ENCODE peak calls at places on chromosomes 7 and 10, in four cellular contexts. R is body of pancreas, V is A549, J is uterus. O is an unnamed sample.

GRCh38 chr10:6115824-6116350 is 27.1 kb downstream of the RBM17 start:
- DNase-seq in R (no peak), V (no peak), J (no peak), O (no peak)

GRCh38 chr7:38394703-38395102 is 121.3 kb upstream of the TARP start:
- DNase-seq in R (no peak), V (no peak), J (no peak), O (no peak)

GRCh38 chr7:44637788-44638594 is 31.6 kb downstream of the OGDH start:
- DNase-seq in R (no peak), V (peak), J (no peak), O (no peak)

GRCh38 chr7:156090988-156091387 is 278.7 kb upstream of the SHH start:
- DNase-seq in R (no peak), V (no peak), J (no peak), O (no peak)

GRCh38 chr10:78992333-78992732 is 76.4 kb upstream of the ZMIZ1 start:
- DNase-seq in R (no peak), V (no peak), J (no peak), O (no peak)

GRCh38 chr7:77540402-77540822 is 3.3 kb downstream of the PTPN12 start:
- DNase-seq in R (no peak), V (no peak), J (no peak), O (no peak)

GRCh38 chr7:81743665-81744064 is 26.2 kb downstream of the HGF start:
- DNase-seq in R (no peak), V (no peak), J (no peak), O (no peak)

GRCh38 chr7:154436560-154436959 is 384.4 kb downstream of the DPP6 start:
- DNase-seq in R (no peak), V (no peak), J (no peak), O (no peak)

GRCh38 chr10:19054289-19054688 is 5.7 kb downstream of the MALRD1 start:
- DNase-seq in R (no peak), V (no peak), J (no peak), O (no peak)

GRCh38 chr10:110651044-110651958 is 7.2 kb downstream of the RBM20 start:
- DNase-seq in R (no peak), V (no peak), J (no peak), O (no peak)

GRCh38 chr7:145009866-145010265 is 174.0 kb upstream of the TPK1 start:
- DNase-seq in R (no peak), V (no peak), J (no peak), O (no peak)

GRCh38 chr10:61993676-61994401 is 92.3 kb downstream of the ARID5B start:
- DNase-seq in R (no peak), V (no peak), J (no peak), O (no peak)

GRCh38 chr7:69256634-69257081 is 341.6 kb upstream of the AUTS2 start:
- DNase-seq in R (peak), V (peak), J (peak), O (no peak)

GRCh38 chr10:12720217-12720981 is 281.1 kb downstream of the CCDC3 start:
- DNase-seq in R (peak), V (peak), J (peak), O (no peak)

GRCh38 chr10:86172296-86172695 is 194.3 kb downstream of the GRID1 start:
- DNase-seq in R (no peak), V (no peak), J (no peak), O (no peak)

GRCh38 chr7:31850601-31851000 is 163.6 kb downstream of the PPP1R17 start:
- DNase-seq in R (no peak), V (no peak), J (no peak), O (no peak)

GRCh38 chr7:13742126-13742525 is 247.3 kb downstream of the ETV1 start:
- DNase-seq in R (no peak), V (no peak), J (no peak), O (no peak)

GRCh38 chr7:155230169-155230593 is 67.5 kb upstream of the INSIG1 start:
- DNase-seq in R (peak), V (peak), J (no peak), O (no peak)

GRCh38 chr7:16712916-16713315 is 40.6 kb upstream of the TSPAN13 start:
- DNase-seq in R (no peak), V (no peak), J (no peak), O (no peak)

GRCh38 chr10:79316671-79317431 is 30.4 kb upstream of the PPIF start:
- DNase-seq in R (no peak), V (peak), J (no peak), O (no peak)

GRCh38 chr7:53340220-53340619 is 304.8 kb downstream of the POM121L12 start:
- DNase-seq in R (no peak), V (no peak), J (no peak), O (no peak)

GRCh38 chr7:114047889-114048288 is 129.1 kb upstream of the PPP1R3A start:
- DNase-seq in R (no peak), V (no peak), J (no peak), O (no peak)

GRCh38 chr7:90759752-90760151 is 163.6 kb downstream of the CDK14 start:
- DNase-seq in R (no peak), V (no peak), J (no peak), O (no peak)

GRCh38 chr7:143384148-143384547 is 3.0 kb downstream of the ZYX start:
- DNase-seq in R (no peak), V (no peak), J (no peak), O (no peak)

GRCh38 chr7:38723327-38723726 is 92.2 kb upstream of the AMPH start:
- DNase-seq in R (no peak), V (no peak), J (no peak), O (no peak)

GRCh38 chr7:78090616-78091015 is 292.0 kb downstream of the PHTF2 start:
- DNase-seq in R (no peak), V (peak), J (no peak), O (no peak)

GRCh38 chr10:92760609-92761008 is 70.9 kb downstream of the HHEX start:
- DNase-seq in R (no peak), V (peak), J (no peak), O (no peak)

GRCh38 chr10:77393821-77394501 is 243.6 kb downstream of the KCNMA1 start:
- DNase-seq in R (no peak), V (no peak), J (no peak), O (no peak)

GRCh38 chr10:77350711-77351119 is 286.9 kb downstream of the KCNMA1 start:
- DNase-seq in R (peak), V (peak), J (peak), O (no peak)

GRCh38 chr7:27173412-27174076 is 576 bp downstream of the HOXA10 start:
- DNase-seq in R (peak), V (no peak), J (peak), O (no peak)

GRCh38 chr10:121232494-121232893 is 365.8 kb downstream of the FGFR2 start:
- DNase-seq in R (no peak), V (no peak), J (no peak), O (no peak)

DNA sequence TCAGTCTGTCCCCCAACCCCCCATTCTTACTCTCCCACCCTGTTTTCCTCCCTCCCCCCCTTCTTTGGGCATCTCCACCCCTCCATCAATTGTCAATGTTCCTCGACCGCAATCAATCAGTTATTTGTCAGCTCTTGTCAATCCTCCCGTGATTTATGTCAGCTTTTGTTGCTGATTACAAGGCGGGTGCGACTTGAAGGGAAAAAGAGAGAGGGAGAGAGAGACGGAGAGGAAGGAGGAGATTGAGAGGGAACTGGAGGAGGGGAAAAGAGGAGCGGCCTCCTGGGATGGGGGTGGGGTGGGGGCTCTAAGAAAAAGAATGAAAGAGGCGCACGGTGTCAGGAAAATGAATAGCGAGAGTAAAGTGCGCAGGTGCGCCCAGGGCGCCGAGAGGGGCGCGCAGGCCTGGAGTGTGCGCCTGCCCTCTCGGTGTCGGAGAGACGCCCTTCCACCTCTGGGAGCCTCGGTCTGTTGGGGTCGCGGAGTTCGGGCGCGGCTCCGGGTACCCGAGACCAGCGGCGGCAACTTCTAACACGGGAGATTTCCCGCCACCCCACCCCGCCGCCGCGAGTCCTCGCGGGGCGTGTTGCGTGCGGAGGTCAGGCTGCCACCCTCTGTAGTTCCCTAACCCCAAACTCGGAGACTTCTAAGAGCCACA is 1.1 kb upstream of the ZNF503 start:
- DNase-seq in R (peak), V (peak), J (peak), O (no peak)
- TF ChIP-seq POLR2A in R (peak), V (peak), J (peak), O (no peak)

GRCh38 chr10:4867520-4868356 is 41.7 kb downstream of the AKR1E2 start:
- DNase-seq in R (no peak), V (no peak), J (no peak), O (no peak)
- TF ChIP-seq POLR2A in R (no peak), V (no peak), J (no peak), O (no peak)

DNA sequence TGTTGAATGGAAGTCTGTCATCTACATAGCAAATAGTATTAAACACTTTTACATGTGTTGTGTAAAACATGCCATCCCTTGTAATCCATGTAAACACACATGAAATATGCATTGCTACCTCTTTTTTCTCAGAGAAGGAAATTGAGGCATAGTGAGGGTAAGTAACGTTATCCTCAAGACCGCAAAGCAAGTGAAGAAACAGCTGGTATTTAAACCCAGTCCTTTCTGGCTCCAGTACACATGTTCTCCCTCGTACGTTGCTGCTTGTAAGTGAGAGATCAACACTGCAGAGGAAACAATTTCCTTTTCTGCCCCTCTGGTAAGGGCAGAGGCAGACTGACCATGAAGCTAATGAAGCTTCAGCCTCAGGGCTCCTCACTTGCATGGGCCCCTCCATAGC is 28.5 kb downstream of the MAP3K8 start:
- DNase-seq in R (no peak), V (no peak), J (no peak), O (no peak)
- TF ChIP-seq POLR2A in R (no peak), V (no peak), J (no peak), O (no peak)

GRCh38 chr7:73978681-73979563 is 49.1 kb upstream of the ELN start:
- DNase-seq in R (peak), V (peak), J (peak), O (no peak)
- TF ChIP-seq POLR2A in R (peak), V (no peak), J (no peak), O (no peak)

DNA sequence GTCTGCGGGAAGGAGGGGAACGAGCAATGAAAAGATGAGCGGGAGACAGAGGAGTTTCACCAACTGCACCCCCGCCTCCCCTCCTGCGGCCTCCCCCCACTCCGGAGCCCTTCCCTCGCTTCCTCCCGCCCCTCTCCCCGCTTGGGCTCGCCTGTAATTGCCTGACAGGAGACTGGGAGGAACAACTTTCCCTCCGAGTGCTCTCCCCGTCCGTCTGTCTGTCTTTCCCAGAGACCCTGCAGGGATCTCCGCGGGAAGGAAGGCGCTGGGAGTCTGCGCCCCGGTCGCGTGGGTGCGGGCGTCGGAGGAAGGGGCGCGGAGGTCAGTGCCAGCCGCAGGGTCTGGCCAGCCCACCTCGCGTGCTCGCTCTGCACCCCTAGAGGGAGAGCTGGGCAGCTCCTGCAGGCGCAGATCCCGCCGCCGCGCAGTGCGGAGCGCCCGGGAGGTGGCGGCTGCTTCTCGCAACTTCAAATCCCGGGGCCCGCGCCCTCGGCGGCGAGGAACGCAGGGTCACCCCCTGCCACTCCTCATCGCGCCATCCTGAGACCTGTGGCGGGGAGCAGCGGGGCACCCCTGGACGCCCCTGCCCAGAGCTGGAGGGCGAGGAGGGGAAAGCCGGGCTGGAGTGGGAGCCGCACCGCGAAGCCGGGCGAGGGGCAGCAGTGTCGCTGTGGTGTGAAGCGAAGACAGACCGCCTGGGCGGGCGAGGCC is 527 bp upstream of the NRP1 start:
- DNase-seq in R (peak), V (peak), J (peak), O (no peak)
- TF ChIP-seq POLR2A in R (peak), V (peak), J (peak), O (no peak)

DNA sequence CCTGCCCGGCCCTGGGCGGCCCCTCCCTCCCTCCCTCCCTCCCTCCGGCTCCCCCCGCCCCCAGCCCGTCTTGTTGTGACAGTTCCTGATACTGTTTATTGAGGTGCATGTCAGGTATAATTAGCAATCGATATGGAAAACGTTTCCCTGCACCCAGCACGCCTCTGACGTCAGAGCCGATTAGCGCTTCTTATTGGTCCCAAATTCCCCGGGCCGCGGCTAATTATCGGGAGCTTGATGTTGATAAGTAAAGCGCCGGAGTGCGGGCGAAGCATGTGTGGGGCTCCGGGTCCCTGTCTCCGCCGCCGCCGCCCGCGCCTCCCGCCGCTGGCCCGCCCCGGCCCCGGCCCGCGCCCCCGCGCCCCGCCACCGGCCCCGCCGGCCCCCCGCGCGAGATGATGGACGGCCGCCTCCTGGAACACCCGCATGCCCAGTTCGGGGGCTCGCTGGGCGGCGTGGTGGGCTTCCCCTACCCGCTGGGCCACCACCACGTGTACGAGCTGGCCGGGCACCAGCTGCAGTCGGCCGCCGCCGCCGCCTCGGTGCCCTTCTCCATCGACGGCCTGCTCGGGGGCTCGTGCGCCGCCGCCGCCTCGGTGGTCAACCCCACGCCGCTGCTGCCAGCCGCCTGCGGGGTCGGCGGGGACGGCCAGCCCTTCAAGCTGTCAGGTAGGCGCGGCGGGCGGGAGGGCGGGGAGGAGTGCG is at the start of gene UNCX:
- DNase-seq in R (no peak), V (no peak), J (no peak), O (no peak)
- TF ChIP-seq POLR2A in R (no peak), V (no peak), J (no peak), O (no peak)

DNA sequence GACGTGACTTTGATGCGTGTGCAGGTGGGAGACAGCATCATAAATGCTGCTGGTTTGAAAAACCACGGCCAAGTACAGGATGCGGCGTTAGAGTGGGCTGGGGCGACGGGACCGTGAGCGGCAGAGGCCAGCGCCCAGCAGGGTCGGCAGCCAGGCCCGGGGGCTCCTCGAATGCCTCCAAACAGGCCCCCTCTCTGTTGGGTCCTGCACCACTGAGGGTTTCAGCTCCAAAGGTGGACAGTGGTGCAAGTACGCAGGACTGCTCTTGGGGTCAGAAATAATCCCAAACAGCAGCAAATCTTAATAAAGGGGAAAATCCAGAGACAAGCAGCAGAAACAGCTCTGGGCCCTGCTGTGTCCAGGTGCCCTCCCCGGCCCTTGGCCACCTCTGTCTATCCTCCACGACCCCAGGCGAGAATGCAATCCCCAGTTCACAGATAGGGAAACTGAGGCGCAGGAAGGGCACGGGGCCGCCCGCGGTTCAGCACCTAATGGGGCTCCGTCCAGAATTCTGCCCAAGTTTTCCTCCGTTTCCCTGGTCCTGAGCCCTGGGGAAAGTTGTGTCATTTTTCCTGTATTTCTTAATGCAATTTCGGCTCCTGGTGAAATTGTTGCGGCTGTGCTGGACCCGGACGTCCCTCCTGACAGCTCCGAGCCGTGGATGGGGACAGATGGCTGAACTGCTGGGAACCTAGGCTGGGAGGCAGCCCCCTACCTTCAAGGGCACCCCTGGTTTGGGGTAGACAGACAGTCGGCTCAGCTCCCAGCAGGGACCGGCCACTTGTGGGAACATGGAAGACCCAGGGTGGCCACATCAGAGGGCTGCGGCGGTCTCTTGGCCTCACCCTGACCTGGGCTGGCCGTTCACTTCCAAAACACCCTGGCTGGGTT is 97.4 kb downstream of the FOXL3 start:
- DNase-seq in R (no peak), V (no peak), J (peak), O (no peak)
- TF ChIP-seq POLR2A in R (no peak), V (no peak), J (no peak), O (no peak)

GRCh38 chr7:5595545-5596045 is 172.0 kb upstream of the TNRC18 start:
- DNase-seq in R (no peak), V (peak), J (no peak), O (no peak)

GRCh38 chr7:5594616-5595544 is 171.2 kb upstream of the TNRC18 start:
- DNase-seq in R (no peak), V (peak), J (peak), O (no peak)

GRCh38 chr7:5596896-5597246 is 173.2 kb upstream of the TNRC18 start:
- DNase-seq in R (no peak), V (no peak), J (no peak), O (no peak)

GRCh38 chr7:5597772-5598171 is 174.1 kb upstream of the TNRC18 start:
- DNase-seq in R (no peak), V (no peak), J (no peak), O (no peak)

GRCh38 chr7:5596046-5596895 is 172.6 kb upstream of the TNRC18 start:
- DNase-seq in R (peak), V (peak), J (peak), O (no peak)
- TF ChIP-seq POLR2A in R (no peak), V (peak), J (peak), O (no peak)

GRCh38 chr7:157907091-157907490 is 570.3 kb downstream of the DNAJB6 start:
- DNase-seq in R (no peak), V (no peak), J (no peak), O (no peak)

GRCh38 chr7:157909370-157909769 is 572.6 kb downstream of the DNAJB6 start:
- DNase-seq in R (no peak), V (no peak), J (no peak), O (no peak)

GRCh38 chr7:157906583-157906982 is 569.8 kb downstream of the DNAJB6 start:
- DNase-seq in R (no peak), V (no peak), J (no peak), O (no peak)

GRCh38 chr7:157907998-157908782 is 571.4 kb downstream of the DNAJB6 start:
- DNase-seq in R (no peak), V (no peak), J (no peak), O (no peak)

GRCh38 chr7:157910446-157910845 is 573.6 kb downstream of the DNAJB6 start:
- DNase-seq in R (no peak), V (no peak), J (no peak), O (no peak)
- TF ChIP-seq POLR2A in R (no peak), V (no peak), J (no peak), O (no peak)